ENCODE peak calls at places on chromosomes 6 and 20, in eight cellular contexts. U is psoas muscle, G is choroid plexus epithelial cell, O is breast epithelium, A is foreskin fibroblast, Z is lower leg skin, M is GM10248, F is pancreas. P is an unnamed sample.

GRCh38 chr6:143328885-143329284 is 121.6 kb downstream of the ADAT2 start:
- DNase-seq in U (no peak), G (peak; percentile 6), O (no peak), A (peak; percentile 48), Z (no peak), M (no peak), F (no peak), P (no peak)

GRCh38 chr6:66897576-66897975 is 1190.5 kb upstream of the EYS start:
- DNase-seq in U (no peak), G (peak; percentile 75), O (no peak), A (peak; percentile 76), Z (peak; percentile 41), M (no peak), F (no peak), P (no peak)

GRCh38 chr6:139776051-139776450 is 401.6 kb upstream of the CITED2 start:
- DNase-seq in U (no peak), G (peak; percentile 59), O (no peak), A (no peak), Z (no peak), M (no peak), F (no peak), P (no peak)

GRCh38 chr6:143176090-143177021 is 115.7 kb downstream of the AIG1 start:
- DNase-seq in U (no peak), G (peak; percentile 97), O (no peak), A (peak; percentile 94), Z (no peak), M (no peak), F (no peak), P (no peak)

GRCh38 chr6:106727480-106728153 is 98.2 kb downstream of the QRSL1 start:
- DNase-seq in U (no peak), G (peak; percentile 2), O (no peak), A (peak; percentile 35), Z (no peak), M (no peak), F (no peak), P (no peak)

GRCh38 chr6:158131926-158132325 is 36.1 kb downstream of the SERAC1 start:
- DNase-seq in U (no peak), G (peak; percentile 59), O (no peak), A (peak; percentile 23), Z (no peak), M (peak; percentile 17), F (no peak), P (no peak)

GRCh38 chr6:90369024-90369519 is 72.4 kb upstream of the BACH2 start:
- DNase-seq in U (peak; percentile 53), G (peak; percentile 100), O (peak; percentile 82), A (peak; percentile 99), Z (peak; percentile 84), M (peak; percentile 71), F (no peak), P (no peak)

GRCh38 chr6:17233531-17233930 is 47.6 kb upstream of the RBM24 start:
- DNase-seq in U (no peak), G (peak; percentile 25), O (no peak), A (peak; percentile 13), Z (no peak), M (no peak), F (no peak), P (no peak)

GRCh38 chr20:38116409-38117165 is 48.5 kb downstream of the TGM2 start:
- DNase-seq in U (no peak), G (no peak), O (no peak), A (no peak), Z (no peak), M (no peak), F (no peak), P (no peak)

GRCh38 chr20:38113401-38114325 is 51.4 kb downstream of the TGM2 start:
- DNase-seq in U (no peak), G (peak; percentile 63), O (no peak), A (no peak), Z (no peak), M (no peak), F (no peak), P (no peak)

GRCh38 chr20:38115896-38116295 is 49.2 kb downstream of the TGM2 start:
- DNase-seq in U (no peak), G (no peak), O (no peak), A (no peak), Z (no peak), M (no peak), F (no peak), P (no peak)

GRCh38 chr20:38114353-38114791 is 50.7 kb downstream of the TGM2 start:
- DNase-seq in U (no peak), G (peak; percentile 83), O (no peak), A (peak; percentile 76), Z (no peak), M (no peak), F (no peak), P (no peak)

GRCh38 chr20:38115205-38115604 is 49.9 kb downstream of the TGM2 start:
- DNase-seq in U (no peak), G (no peak), O (no peak), A (no peak), Z (no peak), M (no peak), F (no peak), P (no peak)
- TF ChIP-seq CTCF in U (no peak), G (peak; percentile 45), O (no peak), A (no peak), Z (no peak), M (peak; percentile 31), F (no peak), P (no peak)

GRCh38 chr6:36387440-36388303 is at the start of gene ETV7:
- DNase-seq in U (peak; percentile 25), G (no peak), O (no peak), A (peak; percentile 50), Z (no peak), M (peak; percentile 67), F (peak; percentile 67), P (no peak)

GRCh38 chr6:36386495-36387439 is 702 bp downstream of the ETV7 start:
- DNase-seq in U (no peak), G (peak; percentile 67), O (peak; percentile 32), A (peak; percentile 62), Z (no peak), M (peak; percentile 49), F (no peak), P (peak; percentile 27)

GRCh38 chr6:36389353-36389752 is 1.9 kb upstream of the ETV7 start:
- DNase-seq in U (no peak), G (no peak), O (no peak), A (no peak), Z (no peak), M (no peak), F (no peak), P (no peak)

GRCh38 chr6:36392621-36393020 is 5.2 kb upstream of the ETV7 start:
- DNase-seq in U (no peak), G (no peak), O (no peak), A (no peak), Z (no peak), M (no peak), F (no peak), P (no peak)
- TF ChIP-seq CTCF in U (no peak), G (peak; percentile 1), O (no peak), A (no peak), Z (no peak), M (no peak), F (no peak), P (no peak)

DNA sequence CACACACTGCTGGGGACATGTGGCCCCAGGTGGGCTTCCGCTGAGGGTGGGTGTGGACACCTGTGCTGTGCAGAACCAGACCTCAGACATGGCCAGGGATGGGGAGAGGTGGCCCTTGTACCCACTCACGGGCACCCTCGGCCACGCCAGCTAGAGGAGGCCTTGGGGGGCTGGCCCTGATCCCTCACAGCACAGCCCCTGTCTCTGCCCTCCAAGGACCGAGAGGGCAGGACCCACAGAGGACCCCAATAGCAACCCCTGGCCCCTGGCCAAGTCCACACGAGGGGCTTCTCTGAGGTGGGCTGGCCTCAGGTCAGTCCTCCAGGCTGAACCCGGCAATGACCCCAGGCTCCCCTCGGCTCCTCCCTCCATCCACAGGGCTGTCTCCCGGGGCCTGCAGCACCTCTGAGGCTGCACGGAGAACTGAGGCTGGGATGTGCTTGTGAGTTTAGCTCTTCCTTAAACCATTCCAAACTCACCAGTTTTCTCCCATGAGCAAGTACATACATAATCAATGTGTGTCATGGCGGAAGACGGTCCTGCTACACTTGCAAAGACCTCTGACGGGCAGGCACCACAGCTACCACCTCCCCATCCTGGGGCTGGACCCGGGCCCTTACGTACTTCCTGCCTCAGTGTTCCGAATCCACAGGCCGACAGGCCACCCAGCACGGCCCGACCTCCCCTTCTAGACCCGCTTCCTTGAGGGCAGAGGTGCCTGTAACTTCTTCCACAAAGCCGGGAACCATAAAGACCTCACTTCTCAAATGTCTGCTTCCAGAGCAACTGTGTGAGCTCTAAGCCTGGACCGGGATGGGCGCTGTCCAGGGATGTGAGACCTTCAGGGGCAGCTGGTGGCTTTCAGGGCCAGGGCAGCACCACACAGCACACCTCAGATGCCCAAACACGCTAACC is 9.0 kb downstream of the SLC2A4RG start:
- DNase-seq in U (no peak), G (no peak), O (no peak), A (no peak), Z (no peak), M (no peak), F (peak; percentile 80), P (no peak)
- TF ChIP-seq CTCF in U (no peak), G (no peak), O (no peak), A (no peak), Z (no peak), M (no peak), F (no peak), P (no peak)

DNA sequence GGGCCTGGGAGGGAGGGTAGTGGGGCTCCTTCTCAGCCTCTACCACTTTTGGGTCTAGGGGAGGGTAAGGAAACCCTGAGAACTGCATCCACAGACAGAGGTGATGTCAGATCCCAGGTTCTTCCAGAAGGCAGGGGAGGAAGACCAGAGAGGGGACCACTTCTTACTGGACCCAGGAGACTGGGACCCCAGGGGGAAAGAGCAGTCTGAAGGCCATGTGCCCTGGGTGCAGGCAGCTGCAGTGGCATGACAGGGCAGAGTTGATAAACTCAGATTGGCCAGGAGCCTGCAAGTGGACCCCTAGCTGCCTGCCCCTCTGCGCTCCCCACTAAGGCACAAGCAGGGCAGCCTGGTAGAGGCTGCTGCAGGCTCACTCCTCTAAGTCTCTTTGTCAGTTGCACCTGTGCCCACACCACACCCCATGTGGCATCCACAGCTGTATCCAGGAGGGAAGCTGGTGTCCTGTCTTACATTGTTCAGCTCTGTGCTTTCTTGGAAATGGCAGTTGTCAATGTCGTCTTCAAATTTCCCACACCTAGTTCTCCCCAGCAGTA is 2.7 kb downstream of the CST9L start:
- DNase-seq in U (no peak), G (no peak), O (no peak), A (no peak), Z (no peak), M (no peak), F (no peak), P (no peak)
- TF ChIP-seq CTCF in U (no peak), G (no peak), O (no peak), A (no peak), Z (no peak), M (no peak), F (no peak), P (no peak)